ENCODE peak calls at places on chromosomes 3 and 15, in five cellular contexts. Q is HepG2, G is K562, Z is HCT116, W is H1. V is an unnamed sample.

GRCh38 chr15:98881526-98882517 is 125.8 kb downstream of the PGPEP1L start:
- DNase-seq in Z (peak; percentile 31), G (peak; percentile 50), Q (peak; percentile 40), W (no peak), V (no peak)

GRCh38 chr3:111763101-111763500 is 96.0 kb upstream of the PHLDB2 start:
- DNase-seq in Q (no peak), Z (no peak), W (no peak), G (no peak), V (no peak)

GRCh38 chr3:48558446-48559134 is 2.0 kb upstream of the PFKFB4 start:
- DNase-seq in Z (no peak), Q (no peak), W (no peak), G (no peak), V (no peak)

GRCh38 chr3:117131259-117131658 is 421.7 kb downstream of the TUSC7 start:
- DNase-seq in G (no peak), Z (no peak), Q (no peak), W (no peak), V (no peak)

GRCh38 chr3:31392568-31392967 is 140.2 kb upstream of the STT3B start:
- DNase-seq in G (no peak), Q (no peak), Z (no peak), W (no peak), V (no peak)

GRCh38 chr15:94119923-94120775 is 111.2 kb upstream of the MCTP2 start:
- DNase-seq in Z (peak; percentile 82), W (peak; percentile 23), G (peak; percentile 35), Q (peak; percentile 71), V (peak; percentile 80)

GRCh38 chr3:77563012-77563411 is 523.1 kb downstream of the ROBO2 start:
- DNase-seq in W (no peak), Z (no peak), Q (no peak), G (no peak), V (no peak)

GRCh38 chr3:175421897-175422296 is 562.8 kb downstream of the NAALADL2 start:
- DNase-seq in Z (no peak), W (no peak), Q (no peak), G (no peak), V (no peak)

GRCh38 chr3:190031887-190032752 is 88.6 kb downstream of the P3H2 start:
- DNase-seq in Q (no peak), Z (no peak), W (no peak), G (no peak), V (no peak)

GRCh38 chr15:92082217-92082843 is 228.8 kb downstream of the SLCO3A1 start:
- DNase-seq in Z (peak; percentile 55), Q (peak; percentile 21), W (peak; percentile 62), G (peak; percentile 54), V (peak; percentile 70)

GRCh38 chr3:25151497-25151896 is 276.6 kb upstream of the RARB start:
- DNase-seq in G (no peak), W (no peak), Z (no peak), Q (no peak), V (no peak)

GRCh38 chr3:25783661-25784512 is 644 bp upstream of the NGLY1 start:
- DNase-seq in Q (peak; percentile 30), G (peak; percentile 25), Z (no peak), W (no peak), V (peak; percentile 36)

GRCh38 chr3:126936853-126937395 is 46.0 kb upstream of the PLXNA1 start:
- DNase-seq in W (no peak), Q (no peak), Z (no peak), G (no peak), V (no peak)

GRCh38 chr3:127072221-127072771 is 89.4 kb downstream of the PLXNA1 start:
- DNase-seq in Z (no peak), Q (no peak), G (no peak), W (no peak), V (no peak)

GRCh38 chr15:92800013-92800412 is 100.1 kb upstream of the CHD2 start:
- DNase-seq in G (no peak), Z (no peak), W (no peak), Q (no peak), V (no peak)

GRCh38 chr3:150062492-150062891 is 91.8 kb upstream of the PFN2 start:
- DNase-seq in W (no peak), G (no peak), Z (no peak), Q (no peak), V (no peak)

GRCh38 chr3:157112536-157112935 is 47.4 kb downstream of the CCNL1 start:
- DNase-seq in Z (no peak), G (no peak), Q (no peak), W (no peak), V (no peak)

GRCh38 chr3:47016934-47017435 is 37.5 kb downstream of the NBEAL2 start:
- DNase-seq in G (peak; percentile 85), Z (no peak), Q (no peak), W (no peak), V (no peak)
- H3K4me1 ChIP-seq in G (peaks cover 27% of the 10 kb centered on the region), Z (peaks cover 5% of the 10 kb centered on the region), Q (peaks cover 48% of the 10 kb centered on the region), W (peaks cover 2% of the 10 kb centered on the region), V (peaks cover 13% of the 10 kb centered on the region)

DNA sequence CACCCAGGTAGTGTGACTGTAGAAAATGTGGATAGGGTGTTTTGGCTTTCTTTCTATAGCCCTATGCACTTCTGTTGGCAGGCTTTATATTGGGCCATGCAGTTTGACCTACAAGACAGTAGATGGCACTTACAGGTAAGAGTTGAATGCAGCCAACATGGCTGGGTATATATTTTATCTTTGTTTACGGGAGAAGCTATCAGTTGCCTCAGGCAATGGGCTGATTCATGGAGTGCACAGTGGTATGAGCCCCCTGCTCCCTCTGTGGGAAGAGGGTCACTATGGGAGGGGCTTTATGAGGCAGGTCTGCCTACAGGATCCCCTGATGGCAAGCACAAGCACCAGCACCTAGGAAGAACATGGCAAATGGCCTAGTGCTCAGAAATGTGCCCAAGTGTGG is 301.2 kb upstream of the CDIN1 start:
- DNase-seq in W (peak; percentile 7), G (no peak), Z (no peak), Q (no peak), V (no peak)
- TF ChIP-seq ZNF274 in W (no peak), G (no peak), Z (no peak), Q (no peak), V (no peak)

GRCh38 chr15:22902981-22903380 is 64.5 kb downstream of the NIPA2 start:
- DNase-seq in G (no peak), W (no peak), Q (no peak), Z (no peak), V (no peak)
- H3K9ac ChIP-seq in G (no peak overlapping the region), W (no peak overlapping the region), Q (no peak overlapping the region), Z (no peak overlapping the region), V (no peak overlapping the region)

DNA sequence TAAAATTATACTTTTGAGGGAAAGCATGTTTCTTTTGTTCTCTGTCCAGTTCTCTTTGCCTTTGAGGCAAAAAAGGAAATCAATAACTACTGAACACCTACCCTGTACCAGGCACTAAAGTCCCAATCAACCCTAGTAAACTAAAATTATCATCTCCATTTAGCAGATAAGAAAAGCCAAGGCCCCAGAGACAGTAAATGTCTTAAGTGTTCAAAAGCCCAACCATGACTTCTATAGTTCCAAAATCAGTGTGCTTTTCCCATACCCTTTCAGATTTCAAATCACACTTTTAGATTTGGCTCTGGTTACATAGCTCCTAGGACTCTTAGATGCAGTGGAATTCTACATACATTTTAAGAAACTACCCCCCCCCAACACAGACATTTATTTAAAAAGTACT is 63.5 kb downstream of the UACA start:
- DNase-seq in Q (no peak), Z (no peak), G (no peak), W (no peak), V (no peak)
- H3K4me1 ChIP-seq in Q (peaks cover 16% of the 10 kb centered on the region), Z (peaks cover 49% of the 10 kb centered on the region), G (no peaks in the 10 kb centered on the region), W (peaks cover 5% of the 10 kb centered on the region), V (no peaks in the 10 kb centered on the region)

V was measured in NT2/D1.